ENCODE peak calls at places on chromosomes 6 and 20, in eight cellular contexts. One of them, this sample, is unnamed.

GRCh38 chr6:121597654-121598053 is 162.2 kb downstream of the GJA1 start:
- DNase-seq in A549: no peak
- DNase-seq in right lobe of liver: no peak
- DNase-seq in IMR-90: peak; percentile 90
- DNase-seq in GM12878: no peak
- DNase-seq in breast epithelium: no peak
- DNase-seq in heart left ventricle: no peak
- DNase-seq in uterus: no peak
- DNase-seq in this sample: no peak

GRCh38 chr6:149357726-149358538 is 40.4 kb downstream of the TAB2 start:
- DNase-seq in A549: no peak
- DNase-seq in right lobe of liver: no peak
- DNase-seq in IMR-90: peak; percentile 17
- DNase-seq in GM12878: no peak
- DNase-seq in breast epithelium: no peak
- DNase-seq in heart left ventricle: no peak
- DNase-seq in uterus: no peak
- DNase-seq in this sample: no peak

GRCh38 chr6:62284725-62285124 is 1.3 kb downstream of the KHDRBS2 start:
- DNase-seq in A549: no peak
- DNase-seq in right lobe of liver: no peak
- DNase-seq in IMR-90: no peak
- DNase-seq in GM12878: no peak
- DNase-seq in breast epithelium: no peak
- DNase-seq in heart left ventricle: no peak
- DNase-seq in uterus: no peak
- DNase-seq in this sample: no peak

GRCh38 chr6:140812636-140813035 is 1320.1 kb upstream of the GJE1 start:
- DNase-seq in A549: no peak
- DNase-seq in right lobe of liver: no peak
- DNase-seq in IMR-90: no peak
- DNase-seq in GM12878: no peak
- DNase-seq in breast epithelium: no peak
- DNase-seq in heart left ventricle: no peak
- DNase-seq in uterus: no peak
- DNase-seq in this sample: no peak

GRCh38 chr6:56671651-56672461 is 29.2 kb upstream of the DST start:
- DNase-seq in A549: no peak
- DNase-seq in right lobe of liver: no peak
- DNase-seq in IMR-90: no peak
- DNase-seq in GM12878: no peak
- DNase-seq in breast epithelium: no peak
- DNase-seq in heart left ventricle: peak; percentile 39
- DNase-seq in uterus: peak; percentile 24
- DNase-seq in this sample: no peak

GRCh38 chr6:112286010-112286409 is 31.6 kb upstream of the LAMA4 start:
- DNase-seq in A549: no peak
- DNase-seq in right lobe of liver: no peak
- DNase-seq in IMR-90: no peak
- DNase-seq in GM12878: peak; percentile 11
- DNase-seq in breast epithelium: no peak
- DNase-seq in heart left ventricle: no peak
- DNase-seq in uterus: no peak
- DNase-seq in this sample: no peak

GRCh38 chr6:89252902-89253301 is 35.7 kb upstream of the GABRR1 start:
- DNase-seq in A549: no peak
- DNase-seq in right lobe of liver: no peak
- DNase-seq in IMR-90: no peak
- DNase-seq in GM12878: no peak
- DNase-seq in breast epithelium: no peak
- DNase-seq in heart left ventricle: no peak
- DNase-seq in uterus: no peak
- DNase-seq in this sample: no peak

GRCh38 chr6:125598422-125598821 is 151.0 kb upstream of the HEY2 start:
- DNase-seq in A549: no peak
- DNase-seq in right lobe of liver: no peak
- DNase-seq in IMR-90: peak; percentile 76
- DNase-seq in GM12878: no peak
- DNase-seq in breast epithelium: no peak
- DNase-seq in heart left ventricle: peak; percentile 81
- DNase-seq in uterus: peak; percentile 24
- DNase-seq in this sample: no peak

GRCh38 chr20:39245685-39246311 is 283.7 kb downstream of the DHX35 start:
- DNase-seq in A549: no peak
- DNase-seq in right lobe of liver: no peak
- DNase-seq in IMR-90: no peak
- DNase-seq in GM12878: no peak
- DNase-seq in breast epithelium: no peak
- DNase-seq in heart left ventricle: no peak
- DNase-seq in uterus: no peak
- DNase-seq in this sample: no peak

GRCh38 chr6:4125500-4125899 is 9.9 kb downstream of the ECI2 start:
- DNase-seq in A549: no peak
- DNase-seq in right lobe of liver: no peak
- DNase-seq in IMR-90: peak; percentile 8
- DNase-seq in GM12878: no peak
- DNase-seq in breast epithelium: no peak
- DNase-seq in heart left ventricle: no peak
- DNase-seq in uterus: no peak
- DNase-seq in this sample: no peak

GRCh38 chr6:105553174-105553573 is 150.3 kb upstream of the PREP start:
- DNase-seq in A549: no peak
- DNase-seq in right lobe of liver: no peak
- DNase-seq in IMR-90: no peak
- DNase-seq in GM12878: no peak
- DNase-seq in breast epithelium: no peak
- DNase-seq in heart left ventricle: no peak
- DNase-seq in uterus: no peak
- DNase-seq in this sample: no peak

DNA sequence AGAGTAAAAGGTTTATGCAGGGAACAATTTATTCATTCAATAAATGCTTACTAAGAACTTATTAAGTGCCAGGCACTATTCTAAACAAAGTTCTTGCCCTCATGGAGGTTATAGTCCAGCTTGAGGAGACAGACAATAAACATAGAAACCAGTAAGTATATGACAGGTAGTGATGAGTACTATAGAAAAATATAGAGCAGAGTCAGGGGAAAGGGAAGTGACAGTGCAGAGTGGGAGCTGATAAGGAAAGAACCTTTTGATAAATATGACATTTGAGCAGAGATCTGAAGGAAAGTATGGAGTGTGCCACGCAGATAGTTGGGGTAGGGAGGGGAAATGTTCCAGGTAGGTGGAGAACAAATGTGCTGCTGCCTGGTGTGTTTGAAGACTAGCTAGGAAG is 12.1 kb downstream of the ACSS2 start:
- DNase-seq in A549: no peak
- DNase-seq in right lobe of liver: no peak
- DNase-seq in IMR-90: no peak
- DNase-seq in GM12878: no peak
- DNase-seq in breast epithelium: no peak
- DNase-seq in heart left ventricle: no peak
- DNase-seq in uterus: no peak
- DNase-seq in this sample: no peak
- H3K27ac ChIP-seq in A549: no peak overlapping the region
- H3K27ac ChIP-seq in right lobe of liver: no peak overlapping the region
- H3K27ac ChIP-seq in IMR-90: no peak overlapping the region
- H3K27ac ChIP-seq in GM12878: no peak overlapping the region
- H3K27ac ChIP-seq in breast epithelium: no peak overlapping the region
- H3K27ac ChIP-seq in heart left ventricle: no peak overlapping the region
- H3K27ac ChIP-seq in uterus: no peak overlapping the region
- H3K27ac ChIP-seq in this sample: no peak overlapping the region

GRCh38 chr6:152982768-152983636 is at the start of gene FBXO5:
- DNase-seq in A549: peak; percentile 70
- DNase-seq in right lobe of liver: peak; percentile 98
- DNase-seq in IMR-90: peak; percentile 97
- DNase-seq in GM12878: peak; percentile 85
- DNase-seq in breast epithelium: peak; percentile 96
- DNase-seq in heart left ventricle: peak; percentile 99
- DNase-seq in uterus: peak; percentile 98
- DNase-seq in this sample: peak; percentile 99
- TF ChIP-seq POLR2A in A549: peak; percentile 40
- TF ChIP-seq POLR2A in right lobe of liver: peak; percentile 82
- TF ChIP-seq POLR2A in IMR-90: peak; percentile 72
- TF ChIP-seq POLR2A in GM12878: peak; percentile 79
- TF ChIP-seq POLR2A in breast epithelium: no peak
- TF ChIP-seq POLR2A in heart left ventricle: peak; percentile 57
- TF ChIP-seq POLR2A in uterus: no peak
- TF ChIP-seq POLR2A in this sample: no peak

DNA sequence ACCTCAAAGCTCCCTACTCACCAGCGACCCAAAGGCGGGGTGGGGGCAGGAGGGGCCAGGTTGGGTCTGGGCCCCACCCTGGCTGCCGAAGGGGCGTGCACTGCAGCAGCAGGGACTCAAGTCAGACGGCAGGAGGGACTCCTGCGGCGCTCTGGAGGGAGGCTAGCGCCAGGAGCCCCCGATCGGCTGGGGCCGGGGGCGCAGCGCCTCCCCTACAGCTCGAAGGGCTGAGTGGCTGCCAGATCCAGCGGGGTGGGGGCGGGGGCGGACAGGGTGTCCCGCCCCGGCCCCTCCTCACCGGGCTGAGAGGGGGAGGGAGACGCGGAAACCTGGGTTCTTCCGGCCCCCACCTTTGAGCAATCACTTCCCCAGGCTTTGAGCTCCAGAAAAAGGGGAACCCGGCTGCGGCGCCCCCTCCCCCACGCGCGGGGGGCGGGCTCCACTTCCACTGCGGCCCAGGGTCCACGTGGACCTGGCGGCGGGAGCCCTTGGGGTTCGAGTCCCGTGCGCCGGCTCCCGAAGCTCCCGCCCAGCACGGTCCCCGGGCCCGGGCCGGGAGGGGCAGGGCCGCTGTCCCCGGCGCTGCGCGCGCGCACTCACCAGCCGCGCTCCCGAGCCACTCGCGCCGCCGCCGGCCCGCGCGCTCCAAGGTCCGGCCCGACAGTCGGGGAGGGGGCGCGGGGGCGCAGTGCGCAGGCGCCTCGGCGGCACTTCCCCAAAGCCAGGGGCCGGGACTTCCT is at the start of gene RGS19:
- DNase-seq in A549: no peak
- DNase-seq in right lobe of liver: peak; percentile 79
- DNase-seq in IMR-90: peak; percentile 64
- DNase-seq in GM12878: no peak
- DNase-seq in breast epithelium: no peak
- DNase-seq in heart left ventricle: peak; percentile 85
- DNase-seq in uterus: peak; percentile 56
- DNase-seq in this sample: peak; percentile 85
- H3K27ac ChIP-seq in A549: peak within 1 kb of the TSS; percentile 96
- H3K27ac ChIP-seq in right lobe of liver: peak within 1 kb of the TSS; percentile 68
- H3K27ac ChIP-seq in IMR-90: peak within 1 kb of the TSS; percentile 30
- H3K27ac ChIP-seq in GM12878: peak within 1 kb of the TSS; percentile 85
- H3K27ac ChIP-seq in breast epithelium: peak within 1 kb of the TSS; percentile 77
- H3K27ac ChIP-seq in heart left ventricle: peak within 1 kb of the TSS; percentile 85
- H3K27ac ChIP-seq in uterus: peak within 1 kb of the TSS; percentile 70
- H3K27ac ChIP-seq in this sample: peak within 1 kb of the TSS; percentile 73

GRCh38 chr20:50594591-50595432 is 84.6 kb downstream of the PTPN1 start:
- DNase-seq in A549: no peak
- DNase-seq in right lobe of liver: no peak
- DNase-seq in IMR-90: no peak
- DNase-seq in GM12878: no peak
- DNase-seq in breast epithelium: no peak
- DNase-seq in heart left ventricle: no peak
- DNase-seq in uterus: no peak
- DNase-seq in this sample: no peak
- TF ChIP-seq POLR2A in A549: no peak
- TF ChIP-seq POLR2A in right lobe of liver: no peak
- TF ChIP-seq POLR2A in IMR-90: no peak
- TF ChIP-seq POLR2A in GM12878: peak; percentile 69
- TF ChIP-seq POLR2A in breast epithelium: no peak
- TF ChIP-seq POLR2A in heart left ventricle: no peak
- TF ChIP-seq POLR2A in uterus: no peak
- TF ChIP-seq POLR2A in this sample: no peak

DNA sequence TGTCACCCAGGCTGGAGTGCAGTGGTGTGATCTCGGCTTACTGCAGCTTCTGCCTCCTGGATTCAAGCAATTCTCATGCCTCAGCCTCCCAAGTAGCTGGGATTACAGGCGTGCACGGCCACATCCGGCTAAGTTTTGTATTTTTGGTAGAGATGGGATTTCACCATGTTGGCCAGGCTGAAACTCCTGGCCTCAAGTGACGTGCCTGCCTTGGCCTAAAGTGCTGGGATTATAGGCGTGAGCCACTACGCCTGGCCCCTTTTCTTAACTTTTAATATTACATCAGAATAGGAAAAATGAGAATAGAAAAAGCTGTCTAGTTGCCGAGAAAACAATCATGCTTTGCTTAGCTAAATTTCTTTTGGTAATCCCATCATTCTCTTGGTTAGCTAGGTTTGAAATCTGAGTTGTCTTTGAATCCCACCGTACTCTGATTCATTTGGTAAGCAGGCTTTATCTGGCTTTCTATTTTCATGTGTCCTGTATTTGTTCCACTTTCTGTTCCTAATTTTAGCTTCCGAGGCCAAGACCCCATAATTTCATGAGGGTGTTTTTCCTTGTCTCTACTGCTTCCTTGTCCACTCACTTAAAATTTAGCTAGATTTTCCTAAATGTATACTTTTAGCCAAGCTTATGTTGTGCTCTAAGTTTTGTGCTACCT is 83.5 kb downstream of the NCOA3 start:
- DNase-seq in A549: no peak
- DNase-seq in right lobe of liver: no peak
- DNase-seq in IMR-90: no peak
- DNase-seq in GM12878: no peak
- DNase-seq in breast epithelium: no peak
- DNase-seq in heart left ventricle: no peak
- DNase-seq in uterus: peak; percentile 23
- DNase-seq in this sample: no peak
- H3K27ac ChIP-seq in A549: peak overlapping the region; percentile 12
- H3K27ac ChIP-seq in right lobe of liver: no peak overlapping the region
- H3K27ac ChIP-seq in IMR-90: no peak overlapping the region
- H3K27ac ChIP-seq in GM12878: peak overlapping the region; percentile 45
- H3K27ac ChIP-seq in breast epithelium: peak overlapping the region; percentile 44
- H3K27ac ChIP-seq in heart left ventricle: peak overlapping the region; percentile 62
- H3K27ac ChIP-seq in uterus: peak overlapping the region; percentile 22
- H3K27ac ChIP-seq in this sample: no peak overlapping the region

GRCh38 chr20:32779500-32780215 is 17.5 kb downstream of the DNMT3B start:
- DNase-seq in A549: no peak
- DNase-seq in right lobe of liver: no peak
- DNase-seq in IMR-90: no peak
- DNase-seq in GM12878: no peak
- DNase-seq in breast epithelium: no peak
- DNase-seq in heart left ventricle: no peak
- DNase-seq in uterus: no peak
- DNase-seq in this sample: no peak
- TF ChIP-seq POLR2A in A549: no peak
- TF ChIP-seq POLR2A in right lobe of liver: no peak
- TF ChIP-seq POLR2A in IMR-90: no peak
- TF ChIP-seq POLR2A in GM12878: no peak
- TF ChIP-seq POLR2A in breast epithelium: no peak
- TF ChIP-seq POLR2A in heart left ventricle: no peak
- TF ChIP-seq POLR2A in uterus: no peak
- TF ChIP-seq POLR2A in this sample: no peak

This sample was measured in sigmoid colon.